ENCODE peak calls at places on chromosomes 13 and 19, in nine cellular contexts. R is activated B cell treated with CpG ODN at 0.5 μM for 24 hours, W is hepatocyte, K is coronary artery, C is WTC11, J is fibroblast of the aortic adventitia, L is cardiac muscle cell, X is glutamatergic neuron, Z is bronchial epithelial cell. V is an unnamed sample.

GRCh38 chr19:16470911-16471811 is 609 bp downstream of the EPS15L1 start:
- DNase-seq in L (no peak), X (peak), C (no peak), J (peak), W (peak), Z (peak), K (no peak), R (peak), V (peak)

GRCh38 chr13:26508885-26509284 is 48.6 kb upstream of the WASF3 start:
- DNase-seq in J (peak), W (no peak), R (no peak), L (no peak), X (no peak), C (no peak), K (peak), Z (peak), V (no peak)

GRCh38 chr19:55353803-55354697 is 469 bp downstream of the COX6B2 start:
- DNase-seq in K (no peak), R (peak), X (peak), Z (peak), J (peak), L (peak), W (peak), C (peak), V (peak)

GRCh38 chr13:46831588-46832194 is 34.7 kb upstream of the ESD start:
- DNase-seq in Z (peak), L (peak), C (peak), W (peak), R (no peak), K (no peak), X (peak), J (peak), V (peak)

GRCh38 chr13:30027569-30028455 is 177.4 kb upstream of the UBL3 start:
- DNase-seq in K (no peak), L (no peak), J (no peak), Z (no peak), R (no peak), W (no peak), X (no peak), C (no peak), V (no peak)

GRCh38 chr13:107586216-107586615 is 629.1 kb downstream of the LIG4 start:
- DNase-seq in X (no peak), R (no peak), J (peak), L (no peak), W (no peak), Z (no peak), C (no peak), K (no peak), V (no peak)

GRCh38 chr19:13012390-13012689 is 17.1 kb downstream of the NFIX start:
- DNase-seq in C (no peak), K (no peak), R (no peak), X (no peak), L (no peak), W (no peak), Z (no peak), J (no peak), V (no peak)

GRCh38 chr19:31511696-31512095 is 162.5 kb upstream of the TSHZ3 start:
- DNase-seq in L (no peak), R (no peak), J (no peak), C (no peak), X (no peak), W (no peak), Z (no peak), K (no peak), V (no peak)

GRCh38 chr19:56066152-56067023 is 54.7 kb downstream of the ZNF787 start:
- DNase-seq in L (peak), C (peak), R (peak), W (peak), K (no peak), J (peak), X (peak), Z (peak), V (peak)

GRCh38 chr19:1486720-1487575 is 3.2 kb downstream of the PCSK4 start:
- DNase-seq in K (no peak), Z (no peak), W (no peak), R (no peak), X (no peak), C (no peak), L (no peak), J (no peak), V (no peak)
- TF ChIP-seq CTCF in K (no peak), Z (no peak), W (no peak), R (no peak), X (no peak), C (no peak), L (no peak), J (no peak), V (no peak)

GRCh38 chr13:97753942-97754670 is 199.4 kb upstream of the IPO5 start:
- DNase-seq in J (no peak), X (no peak), R (no peak), C (peak), Z (no peak), L (no peak), K (no peak), W (no peak), V (no peak)
- TF ChIP-seq CTCF in J (no peak), X (no peak), R (no peak), C (peak), Z (no peak), L (no peak), K (no peak), W (no peak), V (no peak)

DNA sequence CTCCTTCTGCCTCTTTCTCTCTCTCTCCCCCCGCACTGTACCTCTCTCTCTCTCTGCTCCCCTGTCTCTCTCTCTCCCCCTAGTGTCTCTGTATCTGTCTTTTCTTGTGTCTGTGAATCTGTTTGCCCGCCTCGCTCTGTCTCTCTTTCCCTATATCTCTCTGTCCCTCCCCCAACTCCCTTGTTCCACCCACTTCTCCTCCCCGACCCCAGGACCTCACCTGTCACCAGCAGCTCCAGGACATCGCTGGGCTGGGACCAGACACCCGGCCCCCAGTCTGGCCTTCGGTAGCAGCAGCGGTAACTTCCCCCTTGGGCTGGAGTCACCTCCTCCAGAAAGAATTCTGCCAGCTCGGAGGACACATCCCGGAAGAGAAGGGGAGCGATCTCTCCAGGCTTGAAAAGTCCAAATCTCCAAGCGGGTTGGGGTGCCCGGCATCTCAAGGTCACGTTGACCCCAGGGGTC is 3.9 kb downstream of the OSCAR start:
- DNase-seq in R (no peak), Z (peak), K (no peak), L (no peak), W (no peak), J (peak), X (no peak), C (peak), V (peak)
- TF ChIP-seq CTCF in R (no peak), Z (peak), K (no peak), L (peak), W (peak), J (peak), X (no peak), C (no peak), V (peak)

DNA sequence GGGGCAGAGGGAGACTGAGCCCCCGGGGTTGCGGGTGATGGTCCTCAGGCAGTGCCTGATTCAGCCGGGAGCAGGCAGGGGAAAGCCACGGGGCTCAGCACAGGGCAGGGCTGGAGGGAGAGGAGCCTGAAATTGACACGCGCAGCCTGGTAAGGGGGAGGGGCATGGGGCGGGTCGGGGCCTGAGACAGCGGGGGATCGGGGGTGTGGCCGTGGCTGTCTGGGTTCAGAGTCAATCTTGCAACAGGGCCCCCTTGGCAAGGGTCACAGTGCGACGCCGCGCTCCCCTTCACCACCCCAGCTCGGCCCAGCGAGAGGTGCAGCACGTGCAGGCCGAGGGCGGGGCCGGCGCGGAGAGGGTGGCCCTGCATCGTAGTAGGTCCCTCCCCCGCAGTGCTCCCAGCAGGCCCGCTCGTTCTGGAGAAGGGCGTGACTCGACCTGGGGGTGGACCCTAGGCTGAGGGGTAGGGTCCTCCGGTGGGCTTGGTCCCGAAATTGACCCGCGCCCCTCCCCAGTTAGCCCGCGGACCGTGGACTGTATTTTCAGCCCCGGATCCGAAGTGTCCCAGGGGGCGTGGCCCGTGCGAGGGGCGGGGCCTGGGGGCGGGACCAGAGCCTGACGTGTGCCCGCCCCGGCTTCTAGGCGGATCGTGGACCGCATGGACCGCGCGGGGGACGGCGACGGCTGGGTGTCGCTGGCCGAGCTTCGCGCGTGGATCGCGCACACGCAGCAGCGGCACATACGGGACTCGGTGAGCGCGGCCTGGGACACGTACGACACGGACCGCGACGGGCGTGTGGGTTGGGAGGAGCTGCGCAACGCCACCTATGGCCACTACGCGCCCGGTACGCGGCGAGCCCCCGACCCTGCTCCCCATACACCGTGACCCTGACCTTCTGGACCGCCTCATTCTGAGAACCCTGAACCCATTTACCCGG is 6.0 kb downstream of the RCN3 start:
- DNase-seq in X (peak), R (peak), J (peak), L (peak), C (peak), Z (peak), K (no peak), W (peak), V (peak)
- TF ChIP-seq CTCF in X (peak), R (no peak), J (no peak), L (peak), C (no peak), Z (peak), K (no peak), W (no peak), V (peak)

GRCh38 chr13:44818428-44818827 is 170.8 kb downstream of the NUFIP1 start:
- DNase-seq in R (no peak), J (no peak), K (no peak), C (no peak), X (no peak), Z (peak), L (peak), W (peak), V (no peak)
- TF ChIP-seq CTCF in R (no peak), J (no peak), K (no peak), C (no peak), X (no peak), Z (peak), L (peak), W (peak), V (no peak)

GRCh38 chr19:49113762-49114629 is at the start of gene LIN7B:
- DNase-seq in X (peak), K (no peak), L (peak), R (peak), Z (peak), W (peak), C (peak), J (peak), V (peak)
- TF ChIP-seq CTCF in X (peak), K (no peak), L (peak), R (no peak), Z (peak), W (peak), C (no peak), J (peak), V (peak)

V was measured in GM10248.